ENCODE peak calls at places on chromosomes 3 and 15, in ten cellular contexts. Y, F, V, X, D, Q, H, A, N and P are unnamed samples.

GRCh38 chr3:105686324-105686897 is 182.4 kb downstream of the CBLB start:
- DNase-seq in Y (peak; percentile 31), F (no peak), V (peak; percentile 57), X (peak; percentile 35), D (peak; percentile 47), Q (peak; percentile 57), H (peak; percentile 3), A (peak; percentile 29), N (no peak), P (peak; percentile 9)

GRCh38 chr15:92521624-92522008 is 127.9 kb downstream of the ST8SIA2 start:
- DNase-seq in Y (peak; percentile 71), F (peak; percentile 83), V (peak; percentile 69), X (peak; percentile 78), D (peak; percentile 2), Q (peak; percentile 21), H (peak; percentile 27), A (peak; percentile 81), N (peak; percentile 57), P (peak; percentile 58)

GRCh38 chr3:65489253-65489652 is 549.5 kb downstream of the MAGI1 start:
- DNase-seq in Y (no peak), F (no peak), V (no peak), X (no peak), D (no peak), Q (no peak), H (no peak), A (no peak), N (no peak), P (no peak)

GRCh38 chr3:79820089-79820488 is 52.3 kb upstream of the ROBO1 start:
- DNase-seq in Y (no peak), F (no peak), V (no peak), X (no peak), D (no peak), Q (no peak), H (no peak), A (no peak), N (no peak), P (no peak)

GRCh38 chr3:111676177-111677021 is 81.3 kb upstream of the ZBED2 start:
- DNase-seq in Y (peak; percentile 94), F (peak; percentile 51), V (peak; percentile 75), X (peak; percentile 68), D (peak; percentile 49), Q (no peak), H (no peak), A (peak; percentile 99), N (no peak), P (no peak)

GRCh38 chr3:40557558-40558161 is 32.9 kb downstream of the ZNF621 start:
- DNase-seq in Y (peak; percentile 62), F (peak; percentile 1), V (no peak), X (no peak), D (no peak), Q (no peak), H (no peak), A (no peak), N (no peak), P (no peak)

GRCh38 chr3:197847866-197848401 is 56.9 kb downstream of the LRCH3 start:
- DNase-seq in Y (no peak), F (no peak), V (no peak), X (peak; percentile 54), D (peak; percentile 47), Q (peak; percentile 49), H (no peak), A (peak; percentile 5), N (peak; percentile 80), P (peak; percentile 68)

GRCh38 chr15:89668174-89668573 is 11.0 kb downstream of the PLIN1 start:
- DNase-seq in Y (no peak), F (no peak), V (no peak), X (no peak), D (no peak), Q (no peak), H (no peak), A (no peak), N (no peak), P (no peak)

GRCh38 chr3:15782429-15782828 is 15.3 kb downstream of the ANKRD28 start:
- DNase-seq in Y (no peak), F (no peak), V (no peak), X (peak; percentile 17), D (no peak), Q (no peak), H (no peak), A (no peak), N (no peak), P (no peak)

GRCh38 chr3:146655333-146655996 is 50.3 kb upstream of the PLSCR5 start:
- DNase-seq in Y (no peak), F (no peak), V (no peak), X (no peak), D (no peak), Q (no peak), H (no peak), A (no peak), N (no peak), P (no peak)

GRCh38 chr3:123026551-123027291 is 842 bp downstream of the SEMA5B start:
- DNase-seq in Y (no peak), F (no peak), V (no peak), X (no peak), D (peak; percentile 39), Q (no peak), H (no peak), A (no peak), N (no peak), P (no peak)

GRCh38 chr15:55403531-55403930 is 4.6 kb downstream of the CCPG1 start:
- DNase-seq in Y (peak; percentile 11), F (no peak), V (peak; percentile 55), X (peak; percentile 46), D (peak; percentile 33), Q (no peak), H (no peak), A (peak; percentile 32), N (no peak), P (no peak)

GRCh38 chr3:31610700-31611275 is 78.1 kb downstream of the STT3B start:
- DNase-seq in Y (peak; percentile 54), F (peak; percentile 47), V (peak; percentile 70), X (peak; percentile 59), D (peak; percentile 74), Q (no peak), H (no peak), A (peak; percentile 32), N (no peak), P (no peak)

GRCh38 chr3:120393252-120393651 is 44.1 kb upstream of the LRRC58 start:
- DNase-seq in Y (peak; percentile 12), F (no peak), V (no peak), X (peak; percentile 58), D (peak; percentile 34), Q (no peak), H (no peak), A (peak; percentile 66), N (no peak), P (no peak)

GRCh38 chr3:34957707-34958106 is 681.6 kb upstream of the ARPP21 start:
- DNase-seq in Y (peak; percentile 36), F (peak; percentile 82), V (peak; percentile 19), X (peak; percentile 61), D (no peak), Q (no peak), H (no peak), A (no peak), N (no peak), P (peak; percentile 61)

GRCh38 chr15:86570738-86571137 is 491.1 kb downstream of the AGBL1 start:
- DNase-seq in Y (no peak), F (no peak), V (no peak), X (no peak), D (no peak), Q (no peak), H (no peak), A (no peak), N (no peak), P (no peak)

GRCh38 chr15:98647026-98647773 is 1.1 kb upstream of the IGF1R start:
- DNase-seq in Y (peak; percentile 72), F (peak; percentile 21), V (peak; percentile 47), X (peak; percentile 58), D (peak; percentile 89), Q (peak; percentile 69), H (peak; percentile 73), A (peak; percentile 58), N (no peak), P (no peak)

GRCh38 chr3:66297917-66298316 is 77.1 kb downstream of the SLC25A26 start:
- DNase-seq in Y (no peak), F (peak; percentile 66), V (peak; percentile 71), X (peak; percentile 56), D (no peak), Q (no peak), H (no peak), A (no peak), N (no peak), P (no peak)

GRCh38 chr3:152160350-152161011 is 108.2 kb upstream of the MBNL1 start:
- DNase-seq in Y (no peak), F (no peak), V (no peak), X (no peak), D (no peak), Q (no peak), H (no peak), A (no peak), N (no peak), P (no peak)

GRCh38 chr3:55476515-55476914 is 10.6 kb downstream of the WNT5A start:
- DNase-seq in Y (peak; percentile 58), F (peak; percentile 79), V (peak; percentile 93), X (peak; percentile 94), D (peak; percentile 93), Q (no peak), H (no peak), A (peak; percentile 90), N (peak; percentile 21), P (no peak)

GRCh38 chr3:139313921-139314320 is 29.9 kb upstream of the MRPS22 start:
- DNase-seq in Y (no peak), F (no peak), V (no peak), X (no peak), D (no peak), Q (no peak), H (no peak), A (no peak), N (no peak), P (no peak)

GRCh38 chr3:133295199-133295901 is 104.5 kb upstream of the BFSP2 start:
- DNase-seq in Y (peak; percentile 69), F (peak; percentile 59), V (peak; percentile 69), X (peak; percentile 47), D (peak; percentile 48), Q (no peak), H (no peak), A (peak; percentile 93), N (peak; percentile 72), P (no peak)